ENCODE peak calls at places on chromosome 11, in five cellular contexts. One of them, this sample, is unnamed.

GRCh38 chr11:6357222-6357621 is 33.1 kb upstream of the SMPD1 start:
- DNase-seq in esophagus muscularis mucosa: no peak
- DNase-seq in activated gamma-delta T cell treated with Interleukin-2 at 50 U/mL for 16 hours: no peak
- DNase-seq in fibroblast of mammary gland: peak; percentile 96
- DNase-seq in SK-MEL-5: peak; percentile 88
- DNase-seq in this sample: peak; percentile 90

GRCh38 chr11:74650498-74650897 is 58.1 kb downstream of the POLD3 start:
- DNase-seq in fibroblast of mammary gland: peak; percentile 96
- DNase-seq in esophagus muscularis mucosa: no peak
- DNase-seq in SK-MEL-5: no peak
- DNase-seq in activated gamma-delta T cell treated with Interleukin-2 at 50 U/mL for 16 hours: no peak
- DNase-seq in this sample: no peak

GRCh38 chr11:9470765-9471164 is 10.0 kb downstream of the ZNF143 start:
- DNase-seq in esophagus muscularis mucosa: no peak
- DNase-seq in activated gamma-delta T cell treated with Interleukin-2 at 50 U/mL for 16 hours: no peak
- DNase-seq in fibroblast of mammary gland: no peak
- DNase-seq in SK-MEL-5: no peak
- DNase-seq in this sample: no peak

GRCh38 chr11:122478986-122479385 is 176.5 kb upstream of the UBASH3B start:
- DNase-seq in esophagus muscularis mucosa: no peak
- DNase-seq in activated gamma-delta T cell treated with Interleukin-2 at 50 U/mL for 16 hours: no peak
- DNase-seq in fibroblast of mammary gland: peak; percentile 9
- DNase-seq in SK-MEL-5: no peak
- DNase-seq in this sample: no peak

GRCh38 chr11:66335531-66336233 is 552 bp downstream of the RIN1 start:
- DNase-seq in esophagus muscularis mucosa: no peak
- DNase-seq in fibroblast of mammary gland: peak; percentile 69
- DNase-seq in activated gamma-delta T cell treated with Interleukin-2 at 50 U/mL for 16 hours: no peak
- DNase-seq in SK-MEL-5: no peak
- DNase-seq in this sample: no peak

GRCh38 chr11:44301856-44302231 is 8.1 kb downstream of the ALX4 start:
- DNase-seq in activated gamma-delta T cell treated with Interleukin-2 at 50 U/mL for 16 hours: no peak
- DNase-seq in SK-MEL-5: no peak
- DNase-seq in fibroblast of mammary gland: peak; percentile 78
- DNase-seq in esophagus muscularis mucosa: no peak
- DNase-seq in this sample: no peak

GRCh38 chr11:103544874-103545273 is 435.6 kb downstream of the DYNC2H1 start:
- DNase-seq in esophagus muscularis mucosa: peak; percentile 79
- DNase-seq in fibroblast of mammary gland: no peak
- DNase-seq in SK-MEL-5: no peak
- DNase-seq in activated gamma-delta T cell treated with Interleukin-2 at 50 U/mL for 16 hours: no peak
- DNase-seq in this sample: no peak

GRCh38 chr11:2664331-2664730 is 35.5 kb downstream of the KCNQ1OT1 start:
- DNase-seq in SK-MEL-5: no peak
- DNase-seq in esophagus muscularis mucosa: peak; percentile 60
- DNase-seq in fibroblast of mammary gland: no peak
- DNase-seq in activated gamma-delta T cell treated with Interleukin-2 at 50 U/mL for 16 hours: no peak
- DNase-seq in this sample: no peak

GRCh38 chr11:130692220-130692619 is 224.1 kb downstream of the SNX19 start:
- DNase-seq in activated gamma-delta T cell treated with Interleukin-2 at 50 U/mL for 16 hours: no peak
- DNase-seq in esophagus muscularis mucosa: peak; percentile 84
- DNase-seq in fibroblast of mammary gland: no peak
- DNase-seq in SK-MEL-5: no peak
- DNase-seq in this sample: no peak

GRCh38 chr11:125215205-125215565 is 50.6 kb downstream of the PKNOX2 start:
- DNase-seq in esophagus muscularis mucosa: no peak
- DNase-seq in activated gamma-delta T cell treated with Interleukin-2 at 50 U/mL for 16 hours: no peak
- DNase-seq in SK-MEL-5: no peak
- DNase-seq in fibroblast of mammary gland: no peak
- DNase-seq in this sample: no peak

GRCh38 chr11:36090351-36091245 is 146.7 kb downstream of the LDLRAD3 start:
- DNase-seq in activated gamma-delta T cell treated with Interleukin-2 at 50 U/mL for 16 hours: no peak
- DNase-seq in fibroblast of mammary gland: no peak
- DNase-seq in SK-MEL-5: no peak
- DNase-seq in esophagus muscularis mucosa: no peak
- DNase-seq in this sample: no peak

GRCh38 chr11:134338068-134338467 is 6.3 kb downstream of the GLB1L2 start:
- DNase-seq in fibroblast of mammary gland: no peak
- DNase-seq in activated gamma-delta T cell treated with Interleukin-2 at 50 U/mL for 16 hours: no peak
- DNase-seq in SK-MEL-5: no peak
- DNase-seq in esophagus muscularis mucosa: no peak
- DNase-seq in this sample: no peak

GRCh38 chr11:3996651-3997050 is 97.9 kb upstream of the RRM1 start:
- DNase-seq in esophagus muscularis mucosa: no peak
- DNase-seq in activated gamma-delta T cell treated with Interleukin-2 at 50 U/mL for 16 hours: no peak
- DNase-seq in SK-MEL-5: no peak
- DNase-seq in fibroblast of mammary gland: no peak
- DNase-seq in this sample: no peak

GRCh38 chr11:26828291-26828690 is 106.4 kb upstream of the SLC5A12 start:
- DNase-seq in SK-MEL-5: no peak
- DNase-seq in fibroblast of mammary gland: no peak
- DNase-seq in esophagus muscularis mucosa: no peak
- DNase-seq in activated gamma-delta T cell treated with Interleukin-2 at 50 U/mL for 16 hours: no peak
- DNase-seq in this sample: no peak

GRCh38 chr11:2305862-2306823 is 4.3 kb downstream of the TSPAN32 start:
- DNase-seq in fibroblast of mammary gland: peak; percentile 88
- DNase-seq in esophagus muscularis mucosa: no peak
- DNase-seq in activated gamma-delta T cell treated with Interleukin-2 at 50 U/mL for 16 hours: peak; percentile 42
- DNase-seq in SK-MEL-5: no peak
- DNase-seq in this sample: no peak

GRCh38 chr11:2519879-2520735 is 75.3 kb downstream of the KCNQ1 start:
- DNase-seq in esophagus muscularis mucosa: no peak
- DNase-seq in fibroblast of mammary gland: no peak
- DNase-seq in activated gamma-delta T cell treated with Interleukin-2 at 50 U/mL for 16 hours: peak; percentile 2
- DNase-seq in SK-MEL-5: no peak
- DNase-seq in this sample: no peak

GRCh38 chr11:119062779-119063178 is 4.8 kb upstream of the VPS11 start:
- DNase-seq in esophagus muscularis mucosa: no peak
- DNase-seq in activated gamma-delta T cell treated with Interleukin-2 at 50 U/mL for 16 hours: no peak
- DNase-seq in fibroblast of mammary gland: peak; percentile 80
- DNase-seq in SK-MEL-5: no peak
- DNase-seq in this sample: no peak

GRCh38 chr11:3094223-3094824 is 37.1 kb upstream of the CARS1 start:
- DNase-seq in SK-MEL-5: no peak
- DNase-seq in activated gamma-delta T cell treated with Interleukin-2 at 50 U/mL for 16 hours: no peak
- DNase-seq in fibroblast of mammary gland: no peak
- DNase-seq in esophagus muscularis mucosa: no peak
- DNase-seq in this sample: no peak

GRCh38 chr11:94655291-94655690 is 88.1 kb downstream of the PIWIL4 start:
- DNase-seq in fibroblast of mammary gland: no peak
- DNase-seq in esophagus muscularis mucosa: no peak
- DNase-seq in SK-MEL-5: no peak
- DNase-seq in activated gamma-delta T cell treated with Interleukin-2 at 50 U/mL for 16 hours: no peak
- DNase-seq in this sample: no peak

GRCh38 chr11:1869427-1870325 is 16.8 kb downstream of the LSP1 start:
- DNase-seq in SK-MEL-5: peak; percentile 30
- DNase-seq in activated gamma-delta T cell treated with Interleukin-2 at 50 U/mL for 16 hours: no peak
- DNase-seq in fibroblast of mammary gland: no peak
- DNase-seq in esophagus muscularis mucosa: no peak
- DNase-seq in this sample: no peak

GRCh38 chr11:88414385-88414861 is 76.9 kb upstream of the CTSC start:
- DNase-seq in activated gamma-delta T cell treated with Interleukin-2 at 50 U/mL for 16 hours: peak; percentile 18
- DNase-seq in esophagus muscularis mucosa: no peak
- DNase-seq in fibroblast of mammary gland: peak; percentile 77
- DNase-seq in SK-MEL-5: no peak
- DNase-seq in this sample: peak; percentile 18

GRCh38 chr11:128507936-128508335 is 79.4 kb downstream of the ETS1 start:
- DNase-seq in esophagus muscularis mucosa: no peak
- DNase-seq in SK-MEL-5: no peak
- DNase-seq in fibroblast of mammary gland: peak; percentile 25
- DNase-seq in activated gamma-delta T cell treated with Interleukin-2 at 50 U/mL for 16 hours: no peak
- DNase-seq in this sample: no peak

GRCh38 chr11:12182650-12183511 is 72.5 kb downstream of the MICAL2 start:
- DNase-seq in esophagus muscularis mucosa: no peak
- DNase-seq in activated gamma-delta T cell treated with Interleukin-2 at 50 U/mL for 16 hours: no peak
- DNase-seq in fibroblast of mammary gland: peak; percentile 99
- DNase-seq in SK-MEL-5: no peak
- DNase-seq in this sample: no peak

GRCh38 chr11:117658809-117659208 is 138.2 kb downstream of the DSCAML1 start:
- DNase-seq in fibroblast of mammary gland: no peak
- DNase-seq in esophagus muscularis mucosa: no peak
- DNase-seq in SK-MEL-5: no peak
- DNase-seq in activated gamma-delta T cell treated with Interleukin-2 at 50 U/mL for 16 hours: no peak
- DNase-seq in this sample: no peak

GRCh38 chr11:77091146-77091940 is 11.3 kb upstream of the OMP start:
- DNase-seq in fibroblast of mammary gland: peak; percentile 71
- DNase-seq in activated gamma-delta T cell treated with Interleukin-2 at 50 U/mL for 16 hours: peak; percentile 78
- DNase-seq in esophagus muscularis mucosa: no peak
- DNase-seq in SK-MEL-5: peak; percentile 73
- DNase-seq in this sample: peak; percentile 38

GRCh38 chr11:12269104-12269441 is 108.3 kb upstream of the PARVA start:
- DNase-seq in activated gamma-delta T cell treated with Interleukin-2 at 50 U/mL for 16 hours: no peak
- DNase-seq in esophagus muscularis mucosa: no peak
- DNase-seq in SK-MEL-5: no peak
- DNase-seq in fibroblast of mammary gland: no peak
- DNase-seq in this sample: no peak

GRCh38 chr11:1228921-1229451 is 6.1 kb downstream of the MUC5B start:
- DNase-seq in activated gamma-delta T cell treated with Interleukin-2 at 50 U/mL for 16 hours: no peak
- DNase-seq in fibroblast of mammary gland: no peak
- DNase-seq in esophagus muscularis mucosa: no peak
- DNase-seq in SK-MEL-5: no peak
- DNase-seq in this sample: no peak

GRCh38 chr11:117837791-117838190 is 13.2 kb upstream of the FXYD2 start:
- DNase-seq in activated gamma-delta T cell treated with Interleukin-2 at 50 U/mL for 16 hours: peak; percentile 25
- DNase-seq in esophagus muscularis mucosa: no peak
- DNase-seq in SK-MEL-5: no peak
- DNase-seq in fibroblast of mammary gland: no peak
- DNase-seq in this sample: no peak

GRCh38 chr11:37449146-37449545 is 851.1 kb upstream of the RAG2 start:
- DNase-seq in activated gamma-delta T cell treated with Interleukin-2 at 50 U/mL for 16 hours: no peak
- DNase-seq in fibroblast of mammary gland: peak; percentile 67
- DNase-seq in esophagus muscularis mucosa: no peak
- DNase-seq in SK-MEL-5: peak; percentile 75
- DNase-seq in this sample: peak; percentile 35

GRCh38 chr11:124751391-124751740 is 689 bp downstream of the VSIG2 start:
- DNase-seq in esophagus muscularis mucosa: no peak
- DNase-seq in activated gamma-delta T cell treated with Interleukin-2 at 50 U/mL for 16 hours: no peak
- DNase-seq in SK-MEL-5: no peak
- DNase-seq in fibroblast of mammary gland: no peak
- DNase-seq in this sample: no peak

GRCh38 chr11:76772100-76772782 is 10.9 kb upstream of the TSKU start:
- DNase-seq in activated gamma-delta T cell treated with Interleukin-2 at 50 U/mL for 16 hours: no peak
- DNase-seq in esophagus muscularis mucosa: no peak
- DNase-seq in fibroblast of mammary gland: peak; percentile 36
- DNase-seq in SK-MEL-5: no peak
- DNase-seq in this sample: no peak

GRCh38 chr11:122253541-122254317 is 137.7 kb upstream of the BLID start:
- DNase-seq in esophagus muscularis mucosa: no peak
- DNase-seq in fibroblast of mammary gland: peak; percentile 20
- DNase-seq in SK-MEL-5: no peak
- DNase-seq in activated gamma-delta T cell treated with Interleukin-2 at 50 U/mL for 16 hours: no peak
- DNase-seq in this sample: no peak

GRCh38 chr11:11628651-11629050 is 6.8 kb upstream of the GALNT18 start:
- DNase-seq in esophagus muscularis mucosa: no peak
- DNase-seq in fibroblast of mammary gland: no peak
- DNase-seq in SK-MEL-5: no peak
- DNase-seq in activated gamma-delta T cell treated with Interleukin-2 at 50 U/mL for 16 hours: no peak
- DNase-seq in this sample: no peak